ENCODE peak calls at places on chromosomes 11 and 22, in five cellular contexts. One of them, this sample, is unnamed.

GRCh38 chr11:47412152-47412746 is 3.9 kb downstream of the SLC39A13 start:
- DNase-seq in naive thymus-derived CD4-positive, alpha-beta T cell: peak; percentile 28
- DNase-seq in neural progenitor cell: peak; percentile 80
- DNase-seq in HCT116: peak; percentile 21
- DNase-seq in adrenal gland: peak; percentile 66
- DNase-seq in this sample: no peak

GRCh38 chr22:31229402-31230140 is 17.5 kb downstream of the LIMK2 start:
- DNase-seq in HCT116: no peak
- DNase-seq in naive thymus-derived CD4-positive, alpha-beta T cell: no peak
- DNase-seq in adrenal gland: peak; percentile 71
- DNase-seq in neural progenitor cell: peak; percentile 50
- DNase-seq in this sample: no peak

GRCh38 chr11:71998649-71999310 is at the start of gene IL18BP:
- DNase-seq in HCT116: no peak
- DNase-seq in neural progenitor cell: no peak
- DNase-seq in naive thymus-derived CD4-positive, alpha-beta T cell: peak; percentile 36
- DNase-seq in adrenal gland: peak; percentile 52
- DNase-seq in this sample: no peak

GRCh38 chr22:44822479-44822878 is 70.1 kb downstream of the ARHGAP8 start:
- DNase-seq in adrenal gland: no peak
- DNase-seq in HCT116: no peak
- DNase-seq in neural progenitor cell: no peak
- DNase-seq in naive thymus-derived CD4-positive, alpha-beta T cell: no peak
- DNase-seq in this sample: no peak

GRCh38 chr11:113496026-113496651 is 20.9 kb upstream of the DRD2 start:
- DNase-seq in neural progenitor cell: no peak
- DNase-seq in naive thymus-derived CD4-positive, alpha-beta T cell: no peak
- DNase-seq in HCT116: no peak
- DNase-seq in adrenal gland: no peak
- DNase-seq in this sample: no peak

GRCh38 chr22:42664976-42665831 is 16.0 kb upstream of the CYB5R3 start:
- DNase-seq in adrenal gland: no peak
- DNase-seq in naive thymus-derived CD4-positive, alpha-beta T cell: no peak
- DNase-seq in neural progenitor cell: no peak
- DNase-seq in HCT116: no peak
- DNase-seq in this sample: no peak

GRCh38 chr11:130413383-130414106 is 14.9 kb downstream of the ADAMTS8 start:
- DNase-seq in adrenal gland: no peak
- DNase-seq in neural progenitor cell: no peak
- DNase-seq in naive thymus-derived CD4-positive, alpha-beta T cell: no peak
- DNase-seq in HCT116: no peak
- DNase-seq in this sample: peak; percentile 95

GRCh38 chr22:27336151-27337090 is 465.1 kb downstream of the MN1 start:
- DNase-seq in neural progenitor cell: no peak
- DNase-seq in naive thymus-derived CD4-positive, alpha-beta T cell: no peak
- DNase-seq in adrenal gland: no peak
- DNase-seq in HCT116: no peak
- DNase-seq in this sample: peak; percentile 99

GRCh38 chr11:128692750-128693578 is 908 bp upstream of the FLI1 start:
- DNase-seq in naive thymus-derived CD4-positive, alpha-beta T cell: peak; percentile 31
- DNase-seq in adrenal gland: peak; percentile 28
- DNase-seq in HCT116: no peak
- DNase-seq in neural progenitor cell: peak; percentile 60
- DNase-seq in this sample: no peak

GRCh38 chr11:102476812-102477211 is 24.2 kb upstream of the TMEM123 start:
- DNase-seq in adrenal gland: peak; percentile 19
- DNase-seq in HCT116: no peak
- DNase-seq in neural progenitor cell: peak; percentile 23
- DNase-seq in naive thymus-derived CD4-positive, alpha-beta T cell: peak; percentile 34
- DNase-seq in this sample: no peak

GRCh38 chr11:75557649-75558494 is 4.2 kb upstream of the SERPINH1 start:
- DNase-seq in adrenal gland: peak; percentile 84
- DNase-seq in HCT116: no peak
- DNase-seq in neural progenitor cell: no peak
- DNase-seq in naive thymus-derived CD4-positive, alpha-beta T cell: no peak
- DNase-seq in this sample: peak; percentile 55

GRCh38 chr11:76087749-76088148 is 118.6 kb downstream of the WNT11 start:
- DNase-seq in naive thymus-derived CD4-positive, alpha-beta T cell: no peak
- DNase-seq in HCT116: no peak
- DNase-seq in neural progenitor cell: no peak
- DNase-seq in adrenal gland: no peak
- DNase-seq in this sample: no peak

GRCh38 chr11:36149538-36150242 is 139.5 kb downstream of the COMMD9 start:
- DNase-seq in HCT116: peak; percentile 99
- DNase-seq in neural progenitor cell: peak; percentile 42
- DNase-seq in adrenal gland: peak; percentile 84
- DNase-seq in naive thymus-derived CD4-positive, alpha-beta T cell: no peak
- DNase-seq in this sample: peak; percentile 100

GRCh38 chr11:40986320-40986719 is 473.1 kb downstream of the LRRC4C start:
- DNase-seq in neural progenitor cell: no peak
- DNase-seq in naive thymus-derived CD4-positive, alpha-beta T cell: no peak
- DNase-seq in HCT116: no peak
- DNase-seq in adrenal gland: no peak
- DNase-seq in this sample: peak; percentile 31

DNA sequence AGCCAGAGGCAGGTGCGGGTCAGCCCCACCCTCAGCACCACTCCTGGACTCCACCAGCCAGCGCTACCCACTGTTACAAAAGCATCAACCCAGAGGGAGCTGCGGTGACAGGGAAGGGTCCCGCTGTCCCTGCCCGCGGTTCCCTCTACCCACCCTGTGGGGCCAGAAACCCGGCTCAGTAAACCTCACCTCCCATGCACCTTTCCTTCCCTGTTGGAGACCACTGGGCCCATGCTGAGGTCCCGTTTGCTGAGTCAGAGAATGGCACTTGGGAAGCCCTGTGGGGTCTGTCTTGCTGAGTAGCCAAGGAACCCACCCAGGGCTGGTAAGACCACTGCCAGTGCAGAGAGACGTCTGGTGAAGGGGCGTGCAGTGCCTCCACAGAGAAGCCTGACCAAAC is 42.1 kb upstream of the MOB2 start:
- DNase-seq in HCT116: no peak
- DNase-seq in naive thymus-derived CD4-positive, alpha-beta T cell: no peak
- DNase-seq in adrenal gland: no peak
- DNase-seq in neural progenitor cell: no peak
- DNase-seq in this sample: no peak
- H3K4me1 ChIP-seq in HCT116: peaks cover 4% of the 10 kb centered on the region
- H3K4me1 ChIP-seq in naive thymus-derived CD4-positive, alpha-beta T cell: peaks cover 4% of the 10 kb centered on the region
- H3K4me1 ChIP-seq in adrenal gland: peaks cover 30% of the 10 kb centered on the region
- H3K4me1 ChIP-seq in neural progenitor cell: no peaks in the 10 kb centered on the region
- H3K4me1 ChIP-seq in this sample: peaks cover 29% of the 10 kb centered on the region

GRCh38 chr11:124582565-124582964 is 12.8 kb downstream of the OR8A1 start:
- DNase-seq in HCT116: no peak
- DNase-seq in neural progenitor cell: no peak
- DNase-seq in adrenal gland: no peak
- DNase-seq in naive thymus-derived CD4-positive, alpha-beta T cell: no peak
- DNase-seq in this sample: no peak
- H3K27me3 ChIP-seq in HCT116: peaks cover 72% of the 10 kb centered on the region
- H3K27me3 ChIP-seq in neural progenitor cell: no peaks in the 10 kb centered on the region
- H3K27me3 ChIP-seq in adrenal gland: peaks cover 3% of the 10 kb centered on the region
- H3K27me3 ChIP-seq in naive thymus-derived CD4-positive, alpha-beta T cell: no peaks in the 10 kb centered on the region
- H3K27me3 ChIP-seq in this sample: peaks cover 3% of the 10 kb centered on the region

GRCh38 chr11:46332568-46333128 is 14.6 kb upstream of the DGKZ start:
- DNase-seq in neural progenitor cell: peak; percentile 79
- DNase-seq in HCT116: no peak
- DNase-seq in adrenal gland: no peak
- DNase-seq in naive thymus-derived CD4-positive, alpha-beta T cell: peak; percentile 49
- DNase-seq in this sample: no peak

GRCh38 chr11:46335858-46336600 is 11.2 kb upstream of the DGKZ start:
- DNase-seq in neural progenitor cell: peak; percentile 74
- DNase-seq in adrenal gland: no peak
- DNase-seq in naive thymus-derived CD4-positive, alpha-beta T cell: no peak
- DNase-seq in HCT116: no peak
- DNase-seq in this sample: peak; percentile 20

GRCh38 chr11:46335271-46335670 is 12.0 kb upstream of the DGKZ start:
- DNase-seq in HCT116: no peak
- DNase-seq in naive thymus-derived CD4-positive, alpha-beta T cell: no peak
- DNase-seq in neural progenitor cell: no peak
- DNase-seq in adrenal gland: no peak
- DNase-seq in this sample: no peak

GRCh38 chr11:46333129-46333947 is 13.9 kb upstream of the DGKZ start:
- DNase-seq in adrenal gland: no peak
- DNase-seq in naive thymus-derived CD4-positive, alpha-beta T cell: peak; percentile 59
- DNase-seq in neural progenitor cell: peak; percentile 61
- DNase-seq in HCT116: no peak
- DNase-seq in this sample: no peak

GRCh38 chr11:46334211-46334610 is 13.1 kb upstream of the DGKZ start:
- DNase-seq in HCT116: no peak
- DNase-seq in neural progenitor cell: no peak
- DNase-seq in adrenal gland: no peak
- DNase-seq in naive thymus-derived CD4-positive, alpha-beta T cell: no peak
- DNase-seq in this sample: no peak
- H3K4me1 ChIP-seq in HCT116: no peaks in the 10 kb centered on the region
- H3K4me1 ChIP-seq in neural progenitor cell: peaks cover 61% of the 10 kb centered on the region
- H3K4me1 ChIP-seq in adrenal gland: peaks cover 21% of the 10 kb centered on the region
- H3K4me1 ChIP-seq in naive thymus-derived CD4-positive, alpha-beta T cell: peaks cover 29% of the 10 kb centered on the region
- H3K4me1 ChIP-seq in this sample: peaks cover 7% of the 10 kb centered on the region

GRCh38 chr22:37052386-37053309 is 1.1 kb downstream of the KCTD17 start:
- DNase-seq in adrenal gland: no peak
- DNase-seq in naive thymus-derived CD4-positive, alpha-beta T cell: no peak
- DNase-seq in neural progenitor cell: no peak
- DNase-seq in HCT116: no peak
- DNase-seq in this sample: no peak
- H3K27me3 ChIP-seq in adrenal gland: no peaks in the 10 kb centered on the region
- H3K27me3 ChIP-seq in naive thymus-derived CD4-positive, alpha-beta T cell: no peaks in the 10 kb centered on the region
- H3K27me3 ChIP-seq in neural progenitor cell: peaks cover 12% of the 10 kb centered on the region
- H3K27me3 ChIP-seq in HCT116: no peaks in the 10 kb centered on the region
- H3K27me3 ChIP-seq in this sample: no peaks in the 10 kb centered on the region

DNA sequence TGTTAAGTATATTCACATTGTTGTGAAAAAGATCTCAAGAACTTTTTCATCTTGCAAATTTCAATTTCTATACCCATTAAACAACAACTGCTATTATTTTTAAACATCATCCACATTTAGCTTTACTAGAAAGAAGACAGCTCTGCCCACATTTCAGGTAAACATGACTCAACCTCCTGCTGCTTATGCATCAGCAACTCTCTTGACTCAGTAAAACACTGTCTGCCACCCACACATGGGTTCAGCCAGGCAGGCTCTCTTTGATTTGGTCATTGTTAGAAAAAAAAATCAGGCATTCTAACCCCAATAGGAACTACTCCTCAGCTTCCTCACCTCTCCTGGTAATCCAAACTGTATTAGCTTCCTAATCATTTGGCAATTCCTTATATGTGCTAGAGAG is 5.1 kb upstream of the ENDOD1 start:
- DNase-seq in naive thymus-derived CD4-positive, alpha-beta T cell: no peak
- DNase-seq in HCT116: no peak
- DNase-seq in neural progenitor cell: no peak
- DNase-seq in adrenal gland: no peak
- DNase-seq in this sample: peak; percentile 72
- H3K4me1 ChIP-seq in naive thymus-derived CD4-positive, alpha-beta T cell: peaks cover 9% of the 10 kb centered on the region
- H3K4me1 ChIP-seq in HCT116: peaks cover 12% of the 10 kb centered on the region
- H3K4me1 ChIP-seq in neural progenitor cell: peaks cover 13% of the 10 kb centered on the region
- H3K4me1 ChIP-seq in adrenal gland: peaks cover 22% of the 10 kb centered on the region
- H3K4me1 ChIP-seq in this sample: peaks cover 13% of the 10 kb centered on the region

GRCh38 chr11:121113611-121114010 is 12.6 kb downstream of the TECTA start:
- DNase-seq in adrenal gland: no peak
- DNase-seq in naive thymus-derived CD4-positive, alpha-beta T cell: no peak
- DNase-seq in neural progenitor cell: peak; percentile 35
- DNase-seq in HCT116: no peak
- DNase-seq in this sample: no peak
- H3K27me3 ChIP-seq in adrenal gland: no peaks in the 10 kb centered on the region
- H3K27me3 ChIP-seq in naive thymus-derived CD4-positive, alpha-beta T cell: no peaks in the 10 kb centered on the region
- H3K27me3 ChIP-seq in neural progenitor cell: peaks cover 12% of the 10 kb centered on the region
- H3K27me3 ChIP-seq in HCT116: peaks cover 8% of the 10 kb centered on the region
- H3K27me3 ChIP-seq in this sample: peaks cover 13% of the 10 kb centered on the region

DNA sequence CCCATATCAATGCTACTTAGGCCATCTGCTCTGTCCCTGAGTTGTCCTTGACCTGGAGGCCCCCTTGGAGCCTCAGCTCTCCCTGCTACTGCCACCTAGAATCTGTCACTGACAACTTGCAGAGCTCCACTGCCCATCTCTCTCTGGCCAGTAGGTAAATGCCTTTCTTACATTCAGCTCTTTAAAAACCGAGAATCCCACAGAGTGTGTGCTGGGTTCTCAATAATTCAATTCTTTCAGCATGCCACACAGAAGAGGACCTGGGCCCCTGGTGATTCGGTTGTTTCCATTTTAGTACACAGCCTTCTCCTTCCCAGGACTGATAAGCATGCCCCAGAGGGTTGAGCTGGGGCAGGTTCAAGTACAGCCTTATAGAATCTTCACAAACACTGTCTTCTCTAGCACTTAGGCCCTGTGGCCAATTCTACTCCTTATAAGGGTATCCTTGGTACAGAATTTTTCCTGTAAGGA is 22.0 kb upstream of the IPO7 start:
- DNase-seq in naive thymus-derived CD4-positive, alpha-beta T cell: no peak
- DNase-seq in HCT116: no peak
- DNase-seq in adrenal gland: no peak
- DNase-seq in neural progenitor cell: no peak
- DNase-seq in this sample: no peak
- H3K4me1 ChIP-seq in naive thymus-derived CD4-positive, alpha-beta T cell: peaks cover 5% of the 10 kb centered on the region
- H3K4me1 ChIP-seq in HCT116: peaks cover 34% of the 10 kb centered on the region
- H3K4me1 ChIP-seq in adrenal gland: no peaks in the 10 kb centered on the region
- H3K4me1 ChIP-seq in neural progenitor cell: no peaks in the 10 kb centered on the region
- H3K4me1 ChIP-seq in this sample: peaks cover 36% of the 10 kb centered on the region

GRCh38 chr11:116221351-116221750 is 551.4 kb downstream of the BUD13 start:
- DNase-seq in HCT116: no peak
- DNase-seq in adrenal gland: no peak
- DNase-seq in naive thymus-derived CD4-positive, alpha-beta T cell: no peak
- DNase-seq in neural progenitor cell: no peak
- DNase-seq in this sample: no peak

GRCh38 chr11:116215471-116216113 is 557.2 kb downstream of the BUD13 start:
- DNase-seq in adrenal gland: no peak
- DNase-seq in naive thymus-derived CD4-positive, alpha-beta T cell: no peak
- DNase-seq in HCT116: no peak
- DNase-seq in neural progenitor cell: peak; percentile 44
- DNase-seq in this sample: no peak

GRCh38 chr11:116217006-116217405 is 555.8 kb downstream of the BUD13 start:
- DNase-seq in naive thymus-derived CD4-positive, alpha-beta T cell: no peak
- DNase-seq in adrenal gland: peak; percentile 52
- DNase-seq in HCT116: peak; percentile 27
- DNase-seq in neural progenitor cell: no peak
- DNase-seq in this sample: no peak

GRCh38 chr11:116217441-116217840 is 555.3 kb downstream of the BUD13 start:
- DNase-seq in HCT116: no peak
- DNase-seq in naive thymus-derived CD4-positive, alpha-beta T cell: no peak
- DNase-seq in adrenal gland: no peak
- DNase-seq in neural progenitor cell: no peak
- DNase-seq in this sample: no peak

GRCh38 chr11:116219171-116219635 is 553.6 kb downstream of the BUD13 start:
- DNase-seq in naive thymus-derived CD4-positive, alpha-beta T cell: no peak
- DNase-seq in neural progenitor cell: no peak
- DNase-seq in adrenal gland: no peak
- DNase-seq in HCT116: no peak
- DNase-seq in this sample: no peak
- H3K27me3 ChIP-seq in naive thymus-derived CD4-positive, alpha-beta T cell: no peaks in the 10 kb centered on the region
- H3K27me3 ChIP-seq in neural progenitor cell: no peaks in the 10 kb centered on the region
- H3K27me3 ChIP-seq in adrenal gland: no peaks in the 10 kb centered on the region
- H3K27me3 ChIP-seq in HCT116: peaks cover 15% of the 10 kb centered on the region
- H3K27me3 ChIP-seq in this sample: no peaks in the 10 kb centered on the region